ENCODE peak calls at places on chromosomes 12 and 14, in five cellular contexts. P is mammary epithelial cell; L is fibroblast of lung; F is left cardiac atrium; E is activated naive CD8-positive, alpha-beta T cell treated with anti-CD3 and anti-CD28 coated beads for 36 hours. C is an unnamed sample.

GRCh38 chr12:98373982-98374381 is 141.4 kb upstream of the TMPO start:
- DNase-seq in L (no peak), P (no peak), F (no peak), E (no peak), C (no peak)

GRCh38 chr12:113207621-113208040 is 13.6 kb upstream of the TPCN1 start:
- DNase-seq in F (no peak), P (no peak), L (no peak), E (peak), C (no peak)

GRCh38 chr12:13362260-13362841 is 165.8 kb downstream of the EMP1 start:
- DNase-seq in E (peak), L (peak), F (peak), P (peak), C (no peak)

GRCh38 chr14:75428230-75429104 is 645 bp downstream of the JDP2 start:
- DNase-seq in E (peak), L (no peak), P (peak), F (peak), C (no peak)

GRCh38 chr14:48826058-48826457 is 760.1 kb downstream of the RPS29 start:
- DNase-seq in P (no peak), E (no peak), L (no peak), F (no peak), C (no peak)

GRCh38 chr14:28577187-28577586 is 189.4 kb upstream of the FOXG1 start:
- DNase-seq in P (no peak), E (no peak), F (no peak), L (no peak), C (no peak)

GRCh38 chr12:101670007-101670671 is 27.3 kb upstream of the CHPT1 start:
- DNase-seq in L (peak), F (no peak), E (peak), P (peak), C (peak)

GRCh38 chr12:31233061-31233730 is 92.8 kb downstream of the SINHCAF start:
- DNase-seq in L (no peak), E (no peak), P (no peak), F (no peak), C (no peak)

GRCh38 chr14:53038629-53039028 is 87.8 kb upstream of the FERMT2 start:
- DNase-seq in F (no peak), P (no peak), E (no peak), L (no peak), C (no peak)

GRCh38 chr14:31138301-31138700 is 69.3 kb downstream of the HECTD1 start:
- DNase-seq in F (no peak), P (no peak), L (no peak), E (no peak), C (no peak)

GRCh38 chr12:124640096-124640495 is 72.7 kb upstream of the NCOR2 start:
- DNase-seq in L (peak), E (no peak), P (peak), F (no peak), C (peak)

GRCh38 chr14:91123201-91123600 is 9.3 kb downstream of the DGLUCY start:
- DNase-seq in F (no peak), E (no peak), P (no peak), L (no peak), C (no peak)

GRCh38 chr14:90450667-90451066 is 53.8 kb downstream of the CALM1 start:
- DNase-seq in F (no peak), P (no peak), E (no peak), L (no peak), C (no peak)

GRCh38 chr12:79681008-79681590 is 9.7 kb downstream of the PAWR start:
- DNase-seq in P (peak), L (peak), E (no peak), F (no peak), C (peak)

GRCh38 chr12:132423251-132424117 is 66.5 kb upstream of the FBRSL1 start:
- DNase-seq in F (no peak), L (no peak), P (no peak), E (peak), C (no peak)

GRCh38 chr14:61753631-61754030 is 8.6 kb upstream of the SNAPC1 start:
- DNase-seq in F (no peak), E (no peak), L (no peak), P (no peak), C (no peak)

GRCh38 chr14:74018704-74019407 is at the start of the genes BBOF1 and ENTPD5:
- DNase-seq in L (peak), F (peak), P (peak), E (peak), C (peak)

C was measured in foreskin keratinocyte.